ENCODE peak calls at places on chromosomes 4 and X, in nine cellular contexts. L is frontal cortex, B is body of pancreas, X is NCI-H345, T is hepatocyte, M is lower leg skin, K is astrocyte of the spinal cord, H is endodermal cell, N is smooth muscle cell of the brain vasculature. E is an unnamed sample.

GRCh38 chrX:1391707-1392375 is at the start of gene SLC25A6:
- DNase-seq in L (peak; percentile 99), B (peak; percentile 99), X (no peak), T (peak; percentile 100), M (peak; percentile 98), K (peak; percentile 98), H (peak; percentile 99), N (peak; percentile 90), E (peak; percentile 99)

GRCh38 chr4:143399113-143399949 is 62.7 kb downstream of the GAB1 start:
- DNase-seq in L (no peak), B (no peak), X (peak; percentile 24), T (peak; percentile 40), M (no peak), K (peak; percentile 29), H (no peak), N (no peak), E (peak; percentile 38)

GRCh38 chr4:8329560-8329858 is 60.0 kb downstream of the HTRA3 start:
- DNase-seq in L (no peak), B (no peak), X (no peak), T (no peak), M (no peak), K (no peak), H (peak; percentile 13), N (no peak), E (no peak)

GRCh38 chrX:109384569-109385174 is 97.2 kb downstream of the GUCY2F start:
- DNase-seq in L (peak; percentile 4), B (no peak), X (no peak), T (peak; percentile 64), M (no peak), K (peak; percentile 54), H (no peak), N (no peak), E (peak; percentile 61)

GRCh38 chr4:75512336-75513211 is 1.6 kb downstream of the RCHY1 start:
- DNase-seq in L (no peak), B (no peak), X (no peak), T (no peak), M (no peak), K (peak; percentile 42), H (peak; percentile 44), N (no peak), E (peak; percentile 67)

GRCh38 chr4:56633486-56633885 is 47.6 kb downstream of the HOPX start:
- DNase-seq in L (no peak), B (no peak), X (no peak), T (no peak), M (peak; percentile 49), K (no peak), H (no peak), N (no peak), E (no peak)

GRCh38 chrX:117633277-117633676 is 483.3 kb downstream of the KLHL13 start:
- DNase-seq in L (no peak), B (no peak), X (no peak), T (no peak), M (no peak), K (no peak), H (no peak), N (no peak), E (no peak)

GRCh38 chrX:118807151-118808017 is 16.2 kb upstream of the ZCCHC12 start:
- DNase-seq in L (peak; percentile 18), B (peak; percentile 54), X (peak; percentile 40), T (peak; percentile 48), M (peak; percentile 16), K (peak; percentile 42), H (peak; percentile 76), N (no peak), E (peak; percentile 52)

GRCh38 chrX:46573331-46573895 is at the start of gene CHST7:
- DNase-seq in L (peak; percentile 49), B (peak; percentile 47), X (peak; percentile 78), T (peak; percentile 68), M (peak; percentile 46), K (peak; percentile 69), H (peak; percentile 85), N (no peak), E (peak; percentile 79)

GRCh38 chrX:80879916-80880315 is 70.2 kb upstream of the BRWD3 start:
- DNase-seq in L (no peak), B (no peak), X (no peak), T (no peak), M (no peak), K (no peak), H (no peak), N (no peak), E (no peak)

E was measured in cardiac muscle cell.